ENCODE peak calls at places on chromosome 5, in seven cellular contexts. K is A673; F is NCI-H1436; W is NCI-H187 treated with DMSO at 0.1 percent for 48 hours; J is EL; A is stimulated activated CD4-positive, alpha-beta T cell treated with anti-CD3 and anti-CD28 coated beads, Interleukin-12 subunit alpha, Interleukin-12 subunit beta, amount 100 ng/mL, for 24 hours; V is left colon. D is an unnamed sample.

GRCh38 chr5:73911761-73912393 is 285.9 kb downstream of the ARHGEF28 start:
- DNase-seq in K (peak; percentile 87), F (peak; percentile 58), W (no peak), J (no peak), A (no peak), V (no peak), D (no peak)

GRCh38 chr5:107526-107925 is 15.6 kb downstream of the PLEKHG4B start:
- DNase-seq in K (no peak), F (no peak), W (no peak), J (no peak), A (no peak), V (no peak), D (no peak)

GRCh38 chr5:123875444-123876264 is 363.7 kb downstream of the CSNK1G3 start:
- DNase-seq in K (peak; percentile 83), F (no peak), W (no peak), J (no peak), A (no peak), V (peak; percentile 35), D (peak; percentile 60)

GRCh38 chr5:74638776-74639537 is 1.6 kb downstream of the ENC1 start:
- DNase-seq in K (peak; percentile 24), F (no peak), W (no peak), J (peak; percentile 65), A (no peak), V (no peak), D (no peak)

GRCh38 chr5:50969207-50970145 is 303.0 kb downstream of the PARP8 start:
- DNase-seq in K (peak; percentile 28), F (no peak), W (no peak), J (no peak), A (no peak), V (peak; percentile 17), D (peak; percentile 14)

GRCh38 chr5:100595152-100595811 is 60.1 kb downstream of the FAM174A start:
- DNase-seq in K (peak; percentile 22), F (no peak), W (no peak), J (peak; percentile 84), A (no peak), V (peak; percentile 11), D (peak; percentile 72)

GRCh38 chr5:94785111-94785510 is 166.6 kb downstream of the SLF1 start:
- DNase-seq in K (peak; percentile 39), F (no peak), W (no peak), J (no peak), A (no peak), V (no peak), D (no peak)

GRCh38 chr5:119360905-119361605 is 5.2 kb downstream of the TNFAIP8 start:
- DNase-seq in K (no peak), F (no peak), W (no peak), J (peak; percentile 72), A (no peak), V (no peak), D (no peak)

GRCh38 chr5:1059884-1060263 is 51.3 kb downstream of the NKD2 start:
- DNase-seq in K (no peak), F (no peak), W (no peak), J (no peak), A (no peak), V (no peak), D (no peak)

GRCh38 chr5:147539053-147539452 is 29.2 kb upstream of the DPYSL3 start:
- DNase-seq in K (no peak), F (no peak), W (no peak), J (peak; percentile 60), A (no peak), V (no peak), D (peak; percentile 38)

GRCh38 chr5:42680035-42680434 is 76.6 kb upstream of the CCDC152 start:
- DNase-seq in K (no peak), F (no peak), W (no peak), J (no peak), A (no peak), V (no peak), D (no peak)

GRCh38 chr5:131163315-131164119 is 1.5 kb downstream of the HINT1 start:
- DNase-seq in K (peak; percentile 19), F (no peak), W (no peak), J (peak; percentile 32), A (no peak), V (no peak), D (peak; percentile 26)

GRCh38 chr5:176732736-176733585 is 77.4 kb upstream of the UNC5A start:
- DNase-seq in K (no peak), F (no peak), W (no peak), J (no peak), A (no peak), V (no peak), D (no peak)

GRCh38 chr5:157744055-157745011 is 821 bp downstream of the LSM11 start:
- DNase-seq in K (no peak), F (no peak), W (no peak), J (peak; percentile 21), A (no peak), V (peak; percentile 51), D (no peak)

GRCh38 chr5:159899067-159900049 is 16.9 kb upstream of the ADRA1B start:
- DNase-seq in K (no peak), F (no peak), W (no peak), J (peak; percentile 80), A (no peak), V (no peak), D (no peak)

GRCh38 chr5:136332213-136332612 is 33.1 kb downstream of the TRPC7 start:
- DNase-seq in K (no peak), F (no peak), W (peak; percentile 70), J (no peak), A (no peak), V (no peak), D (no peak)

GRCh38 chr5:84260140-84260539 is 124.5 kb downstream of the EDIL3 start:
- DNase-seq in K (no peak), F (no peak), W (no peak), J (no peak), A (no peak), V (no peak), D (no peak)

D was measured in hepatocyte.